ENCODE peak calls at places on chromosome 1, in five cellular contexts. Z is HuH-7.5, S is left kidney, G is HS-5, X is T47D. R is an unnamed sample.
A peak's percentile ranks its signal among the peaks of the same experiment; 100 is the strongest.

GRCh38 chr1:84698151-84698651 is 7.9 kb upstream of the SSX2IP start:
- DNase-seq in G (peak; percentile 68), X (no peak), S (no peak), Z (no peak), R (peak; percentile 87)

GRCh38 chr1:5369223-5369622 is 623.0 kb downstream of the NPHP4 start:
- DNase-seq in G (no peak), Z (no peak), X (no peak), S (no peak), R (no peak)

GRCh38 chr1:24373044-24373443 is 40.5 kb downstream of the STPG1 start:
- DNase-seq in S (no peak), X (no peak), G (no peak), Z (no peak), R (no peak)

GRCh38 chr1:168811213-168811612 is 82.2 kb upstream of the DPT start:
- DNase-seq in Z (no peak), X (no peak), G (no peak), S (no peak), R (no peak)

GRCh38 chr1:203638914-203639313 is 12.3 kb downstream of the ATP2B4 start:
- DNase-seq in X (no peak), Z (no peak), G (no peak), S (peak; percentile 39), R (no peak)

GRCh38 chr1:32400876-32401631 is 6.8 kb upstream of the BSDC1 start:
- DNase-seq in X (peak; percentile 49), S (peak; percentile 91), G (peak; percentile 45), Z (peak; percentile 74), R (peak; percentile 92)

GRCh38 chr1:198497326-198498220 is 42.9 kb downstream of the ATP6V1G3 start:
- DNase-seq in Z (no peak), G (no peak), X (no peak), S (no peak), R (no peak)

GRCh38 chr1:235562589-235562988 is 58.3 kb upstream of the B3GALNT2 start:
- DNase-seq in Z (no peak), S (no peak), X (no peak), G (no peak), R (no peak)

GRCh38 chr1:171252482-171252881 is 4.2 kb downstream of the FMO1 start:
- DNase-seq in S (no peak), X (no peak), G (no peak), Z (no peak), R (no peak)

GRCh38 chr1:152933196-152933595 is 13.8 kb upstream of the SPRR5 start:
- DNase-seq in G (no peak), Z (no peak), S (no peak), X (no peak), R (no peak)

GRCh38 chr1:158654079-158654478 is 32.4 kb downstream of the SPTA1 start:
- DNase-seq in G (no peak), S (no peak), Z (no peak), X (no peak), R (no peak)

GRCh38 chr1:197799271-197799670 is 24.0 kb upstream of the DENND1B start:
- DNase-seq in G (peak; percentile 37), Z (no peak), S (no peak), X (no peak), R (no peak)

GRCh38 chr1:156813750-156814570 is 2.7 kb downstream of the SH2D2A start:
- DNase-seq in X (peak; percentile 75), S (peak; percentile 87), Z (peak; percentile 75), G (no peak), R (peak; percentile 9)

GRCh38 chr1:44014365-44015104 is 16.7 kb downstream of the SLC6A9 start:
- DNase-seq in G (no peak), X (no peak), S (no peak), Z (no peak), R (no peak)

GRCh38 chr1:194860248-194861201 is 1674.1 kb upstream of the B3GALT2 start:
- DNase-seq in Z (no peak), G (no peak), X (no peak), S (no peak), R (no peak)

GRCh38 chr1:8302181-8302681 is 15.7 kb upstream of the SLC45A1 start:
- DNase-seq in S (peak; percentile 94), Z (no peak), X (no peak), G (no peak), R (no peak)

GRCh38 chr1:18927654-18928272 is 25.4 kb upstream of the ALDH4A1 start:
- DNase-seq in S (no peak), G (no peak), X (no peak), Z (no peak), R (no peak)

GRCh38 chr1:14625587-14626447 is 27.3 kb downstream of the KAZN start:
- DNase-seq in S (peak; percentile 25), G (no peak), Z (no peak), X (no peak), R (no peak)

GRCh38 chr1:115365738-115366137 is 27.7 kb upstream of the NGF start:
- DNase-seq in Z (no peak), X (no peak), G (no peak), S (no peak), R (no peak)

GRCh38 chr1:213122514-213122929 is 71.5 kb downstream of the RPS6KC1 start:
- DNase-seq in Z (no peak), S (peak; percentile 54), X (no peak), G (no peak), R (peak; percentile 56)

GRCh38 chr1:237832803-237833202 is 57.9 kb downstream of the ZP4 start:
- DNase-seq in X (no peak), G (no peak), Z (no peak), S (no peak), R (peak; percentile 84)

R was measured in HAP-1.